ENCODE peak calls at places on chromosomes 11 and 22, in seven cellular contexts. One of them, this sample, is unnamed.

GRCh38 chr11:91219501-91219900 is 996.7 kb upstream of the CHORDC1 start:
- DNase-seq in H1: no peak
- DNase-seq in GM12878: no peak
- DNase-seq in SK-N-SH: no peak
- DNase-seq in HCT116: no peak
- DNase-seq in HepG2: no peak
- DNase-seq in K562: no peak
- DNase-seq in this sample: no peak

GRCh38 chr22:48606684-48607307 is 1220.9 kb downstream of the BRD1 start:
- DNase-seq in K562: no peak
- DNase-seq in HCT116: no peak
- DNase-seq in HepG2: no peak
- DNase-seq in GM12878: no peak
- DNase-seq in SK-N-SH: no peak
- DNase-seq in H1: no peak
- DNase-seq in this sample: no peak

GRCh38 chr11:69893631-69894030 is 74.4 kb upstream of the FGF3 start:
- DNase-seq in H1: no peak
- DNase-seq in GM12878: no peak
- DNase-seq in K562: no peak
- DNase-seq in HepG2: no peak
- DNase-seq in HCT116: no peak
- DNase-seq in SK-N-SH: no peak
- DNase-seq in this sample: no peak

GRCh38 chr11:68889948-68890446 is 13.6 kb downstream of the MRPL21 start:
- DNase-seq in K562: peak
- DNase-seq in HepG2: no peak
- DNase-seq in HCT116: no peak
- DNase-seq in GM12878: no peak
- DNase-seq in H1: peak
- DNase-seq in SK-N-SH: peak
- DNase-seq in this sample: peak

GRCh38 chr11:19642185-19642591 is 70.4 kb upstream of the NAV2 start:
- DNase-seq in H1: no peak
- DNase-seq in GM12878: no peak
- DNase-seq in HepG2: no peak
- DNase-seq in K562: no peak
- DNase-seq in SK-N-SH: no peak
- DNase-seq in HCT116: no peak
- DNase-seq in this sample: no peak

GRCh38 chr11:14471127-14471526 is 28.5 kb downstream of the COPB1 start:
- DNase-seq in HepG2: no peak
- DNase-seq in HCT116: no peak
- DNase-seq in K562: no peak
- DNase-seq in GM12878: no peak
- DNase-seq in SK-N-SH: no peak
- DNase-seq in H1: no peak
- DNase-seq in this sample: no peak

GRCh38 chr11:61007971-61008896 is 36.8 kb downstream of the CD6 start:
- DNase-seq in HepG2: no peak
- DNase-seq in K562: peak
- DNase-seq in HCT116: no peak
- DNase-seq in H1: peak
- DNase-seq in GM12878: no peak
- DNase-seq in SK-N-SH: peak
- DNase-seq in this sample: no peak

GRCh38 chr11:2816517-2816916 is 69.1 kb downstream of the CDKN1C start:
- DNase-seq in HepG2: no peak
- DNase-seq in GM12878: no peak
- DNase-seq in HCT116: no peak
- DNase-seq in H1: no peak
- DNase-seq in K562: no peak
- DNase-seq in SK-N-SH: no peak
- DNase-seq in this sample: no peak

GRCh38 chr11:32279672-32280071 is 155.7 kb downstream of the WT1 start:
- DNase-seq in HCT116: no peak
- DNase-seq in K562: peak
- DNase-seq in HepG2: no peak
- DNase-seq in SK-N-SH: no peak
- DNase-seq in H1: no peak
- DNase-seq in GM12878: no peak
- DNase-seq in this sample: no peak

GRCh38 chr11:73274722-73275380 is 2.7 kb downstream of the P2RY6 start:
- DNase-seq in H1: no peak
- DNase-seq in SK-N-SH: no peak
- DNase-seq in HepG2: no peak
- DNase-seq in GM12878: no peak
- DNase-seq in HCT116: no peak
- DNase-seq in K562: no peak
- DNase-seq in this sample: no peak

GRCh38 chr22:27460596-27461347 is 340.8 kb downstream of the MN1 start:
- DNase-seq in SK-N-SH: no peak
- DNase-seq in HCT116: no peak
- DNase-seq in K562: no peak
- DNase-seq in H1: no peak
- DNase-seq in HepG2: no peak
- DNase-seq in GM12878: no peak
- DNase-seq in this sample: no peak

DNA sequence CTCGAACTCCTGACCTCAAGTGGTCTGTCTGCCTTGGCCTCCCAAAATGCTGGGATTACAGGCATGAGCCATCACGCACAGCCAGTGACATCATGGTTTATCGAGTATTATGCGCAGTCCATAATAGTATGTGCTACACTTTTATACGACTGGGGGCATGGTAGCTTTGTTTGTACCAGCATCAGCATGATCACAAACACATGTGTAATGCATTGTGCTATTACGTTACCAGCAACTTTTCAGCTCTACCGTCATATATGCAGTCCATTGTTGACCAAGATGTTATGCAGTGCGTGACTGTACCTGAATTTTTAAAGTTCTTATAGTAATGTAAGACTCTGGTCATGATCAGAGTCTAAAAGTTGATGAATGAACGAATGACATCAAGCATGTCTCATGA is 67.9 kb downstream of the ZC3H12C start:
- DNase-seq in H1: no peak
- DNase-seq in K562: no peak
- DNase-seq in HepG2: no peak
- DNase-seq in SK-N-SH: no peak
- DNase-seq in GM12878: no peak
- DNase-seq in HCT116: no peak
- DNase-seq in this sample: no peak
- TF ChIP-seq JUND in H1: no peak
- TF ChIP-seq JUND in K562: no peak
- TF ChIP-seq JUND in HepG2: no peak
- TF ChIP-seq JUND in SK-N-SH: no peak
- TF ChIP-seq JUND in GM12878: no peak
- TF ChIP-seq JUND in HCT116: no peak
- TF ChIP-seq JUND in this sample: no peak

DNA sequence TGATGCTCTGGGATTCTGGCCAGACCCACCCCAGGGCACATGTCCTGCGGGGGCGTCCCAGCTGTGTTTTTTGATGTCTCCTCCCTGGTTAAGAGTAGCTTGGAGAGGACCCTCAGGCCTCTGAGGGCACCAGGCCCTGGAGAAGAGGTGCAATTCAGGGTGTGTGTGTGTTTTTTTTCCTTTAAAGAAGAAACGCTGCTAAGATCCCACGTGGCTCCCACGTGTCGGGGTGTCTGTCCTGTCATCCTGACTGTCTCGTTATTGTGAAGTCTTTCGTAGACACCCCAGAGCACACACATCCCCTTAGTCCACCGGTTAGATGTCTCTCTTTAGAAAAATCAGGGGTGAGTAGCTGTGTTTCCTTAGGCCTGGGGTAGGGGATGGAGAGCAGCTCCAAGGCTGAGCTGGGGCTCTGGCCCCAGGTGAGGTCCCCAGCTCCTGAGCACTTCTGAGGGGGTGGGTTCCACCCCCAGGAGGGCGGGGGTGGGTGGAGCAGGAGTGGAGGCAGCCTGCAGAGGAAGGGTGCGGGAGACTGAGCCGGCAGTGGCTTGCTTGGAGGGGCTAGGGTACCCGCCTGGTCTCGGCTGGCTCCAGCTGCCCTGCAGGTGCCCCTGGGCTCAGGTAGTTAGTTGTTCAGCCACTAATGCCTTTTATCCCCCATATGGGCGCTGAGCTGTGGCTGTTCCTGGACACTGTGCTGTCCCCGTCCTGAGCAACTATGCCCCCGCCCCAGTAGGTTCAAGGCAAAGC is 116.4 kb downstream of the CACNA1I start:
- DNase-seq in HCT116: no peak
- DNase-seq in SK-N-SH: no peak
- DNase-seq in HepG2: no peak
- DNase-seq in K562: no peak
- DNase-seq in GM12878: no peak
- DNase-seq in H1: no peak
- DNase-seq in this sample: no peak
- TF ChIP-seq JUND in HCT116: no peak
- TF ChIP-seq JUND in SK-N-SH: no peak
- TF ChIP-seq JUND in HepG2: no peak
- TF ChIP-seq JUND in K562: no peak
- TF ChIP-seq JUND in GM12878: no peak
- TF ChIP-seq JUND in H1: no peak
- TF ChIP-seq JUND in this sample: no peak

GRCh38 chr11:12015486-12015885 is 7.1 kb upstream of the DKK3 start:
- DNase-seq in HCT116: no peak
- DNase-seq in K562: no peak
- DNase-seq in HepG2: no peak
- DNase-seq in H1: no peak
- DNase-seq in SK-N-SH: no peak
- DNase-seq in GM12878: no peak
- DNase-seq in this sample: no peak

GRCh38 chr11:12016246-12016645 is 7.8 kb upstream of the DKK3 start:
- DNase-seq in SK-N-SH: no peak
- DNase-seq in HCT116: no peak
- DNase-seq in K562: no peak
- DNase-seq in H1: no peak
- DNase-seq in GM12878: no peak
- DNase-seq in HepG2: no peak
- DNase-seq in this sample: no peak

GRCh38 chr11:12009617-12010321 is 1.3 kb upstream of the DKK3 start:
- DNase-seq in HepG2: no peak
- DNase-seq in K562: no peak
- DNase-seq in HCT116: no peak
- DNase-seq in H1: no peak
- DNase-seq in SK-N-SH: no peak
- DNase-seq in GM12878: no peak
- DNase-seq in this sample: no peak

GRCh38 chr11:12017243-12017678 is 8.8 kb upstream of the DKK3 start:
- DNase-seq in HepG2: no peak
- DNase-seq in SK-N-SH: no peak
- DNase-seq in H1: no peak
- DNase-seq in K562: no peak
- DNase-seq in HCT116: no peak
- DNase-seq in GM12878: no peak
- DNase-seq in this sample: no peak

GRCh38 chr11:12013771-12014170 is 5.3 kb upstream of the DKK3 start:
- DNase-seq in HCT116: no peak
- DNase-seq in SK-N-SH: no peak
- DNase-seq in H1: no peak
- DNase-seq in HepG2: no peak
- DNase-seq in K562: no peak
- DNase-seq in GM12878: no peak
- DNase-seq in this sample: no peak
- TF ChIP-seq JUND in HCT116: no peak
- TF ChIP-seq JUND in SK-N-SH: no peak
- TF ChIP-seq JUND in H1: no peak
- TF ChIP-seq JUND in HepG2: no peak
- TF ChIP-seq JUND in K562: no peak
- TF ChIP-seq JUND in GM12878: no peak
- TF ChIP-seq JUND in this sample: no peak

GRCh38 chr11:124766156-124766555 is 4.1 kb upstream of the ESAM start:
- DNase-seq in SK-N-SH: no peak
- DNase-seq in HCT116: no peak
- DNase-seq in K562: no peak
- DNase-seq in GM12878: no peak
- DNase-seq in HepG2: peak
- DNase-seq in H1: no peak
- DNase-seq in this sample: no peak
- TF ChIP-seq JUND in SK-N-SH: no peak
- TF ChIP-seq JUND in HCT116: no peak
- TF ChIP-seq JUND in K562: no peak
- TF ChIP-seq JUND in GM12878: no peak
- TF ChIP-seq JUND in HepG2: no peak
- TF ChIP-seq JUND in H1: no peak
- TF ChIP-seq JUND in this sample: no peak

DNA sequence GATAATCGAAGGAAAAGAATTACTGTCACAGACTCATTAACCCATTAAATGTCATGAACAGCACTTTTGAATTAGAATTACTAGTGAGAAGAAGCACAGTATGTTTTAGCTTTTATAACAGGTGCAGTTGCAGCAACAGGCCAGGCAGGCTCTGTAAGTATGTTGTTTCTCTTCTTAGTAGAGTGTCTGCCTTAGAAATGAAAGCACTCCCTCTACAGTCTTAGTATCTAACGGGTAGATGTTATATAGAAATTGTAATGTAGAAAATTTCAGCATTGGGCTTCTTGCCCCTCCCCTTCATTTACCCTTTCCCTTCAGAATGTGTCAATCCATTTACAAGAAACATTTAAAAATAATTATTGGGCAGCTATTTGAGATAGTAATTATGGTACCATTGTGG is 87.4 kb downstream of the HIPK3 start:
- DNase-seq in SK-N-SH: no peak
- DNase-seq in GM12878: no peak
- DNase-seq in HepG2: peak
- DNase-seq in HCT116: no peak
- DNase-seq in K562: no peak
- DNase-seq in H1: no peak
- DNase-seq in this sample: peak
- TF ChIP-seq JUND in SK-N-SH: no peak
- TF ChIP-seq JUND in GM12878: no peak
- TF ChIP-seq JUND in HepG2: no peak
- TF ChIP-seq JUND in HCT116: no peak
- TF ChIP-seq JUND in K562: no peak
- TF ChIP-seq JUND in H1: no peak
- TF ChIP-seq JUND in this sample: no peak

GRCh38 chr11:98455500-98456186 is 565.1 kb upstream of the CNTN5 start:
- DNase-seq in H1: peak
- DNase-seq in SK-N-SH: no peak
- DNase-seq in K562: peak
- DNase-seq in GM12878: no peak
- DNase-seq in HepG2: peak
- DNase-seq in HCT116: no peak
- DNase-seq in this sample: peak
- TF ChIP-seq JUND in H1: no peak
- TF ChIP-seq JUND in SK-N-SH: no peak
- TF ChIP-seq JUND in K562: no peak
- TF ChIP-seq JUND in GM12878: no peak
- TF ChIP-seq JUND in HepG2: no peak
- TF ChIP-seq JUND in HCT116: no peak
- TF ChIP-seq JUND in this sample: no peak

GRCh38 chr11:18013790-18014507 is 1.1 kb upstream of the SERGEF start:
- DNase-seq in H1: peak
- DNase-seq in HepG2: no peak
- DNase-seq in K562: no peak
- DNase-seq in GM12878: no peak
- DNase-seq in SK-N-SH: peak
- DNase-seq in HCT116: no peak
- DNase-seq in this sample: no peak
- TF ChIP-seq JUND in H1: no peak
- TF ChIP-seq JUND in HepG2: no peak
- TF ChIP-seq JUND in K562: no peak
- TF ChIP-seq JUND in GM12878: no peak
- TF ChIP-seq JUND in SK-N-SH: no peak
- TF ChIP-seq JUND in HCT116: no peak
- TF ChIP-seq JUND in this sample: no peak

GRCh38 chr11:120034881-120035620 is 102.9 kb downstream of the TRIM29 start:
- DNase-seq in H1: peak
- DNase-seq in K562: no peak
- DNase-seq in HCT116: no peak
- DNase-seq in HepG2: no peak
- DNase-seq in SK-N-SH: no peak
- DNase-seq in GM12878: no peak
- DNase-seq in this sample: no peak
- TF ChIP-seq JUND in H1: no peak
- TF ChIP-seq JUND in K562: no peak
- TF ChIP-seq JUND in HCT116: no peak
- TF ChIP-seq JUND in HepG2: no peak
- TF ChIP-seq JUND in SK-N-SH: no peak
- TF ChIP-seq JUND in GM12878: no peak
- TF ChIP-seq JUND in this sample: no peak